ENCODE peak calls at places on chromosomes 13 and 19, in eight cellular contexts. One of them, this sample, is unnamed.
A peak's percentile ranks its signal among the peaks of the same experiment; 100 is the strongest.

GRCh38 chr13:34748078-34748477 is 194.0 kb upstream of the NBEA start:
- DNase-seq in C1 segment of cervical spinal cord: no peak
- DNase-seq in MV-4-11: no peak
- DNase-seq in mesendoderm: no peak
- DNase-seq in small intestine: peak; percentile 35
- DNase-seq in cardiac muscle cell: no peak
- DNase-seq in KG1: no peak
- DNase-seq in CD8-positive, alpha-beta memory T cell: no peak
- DNase-seq in this sample: no peak

GRCh38 chr19:11887247-11887617 is 350 bp upstream of the ZNF69 start:
- DNase-seq in CD8-positive, alpha-beta memory T cell: no peak
- DNase-seq in small intestine: no peak
- DNase-seq in MV-4-11: no peak
- DNase-seq in mesendoderm: peak; percentile 56
- DNase-seq in C1 segment of cervical spinal cord: no peak
- DNase-seq in cardiac muscle cell: no peak
- DNase-seq in KG1: no peak
- DNase-seq in this sample: no peak

GRCh38 chr13:36998624-36999041 is 507 bp downstream of the ALG5 start:
- DNase-seq in KG1: no peak
- DNase-seq in MV-4-11: no peak
- DNase-seq in C1 segment of cervical spinal cord: peak; percentile 44
- DNase-seq in mesendoderm: peak; percentile 33
- DNase-seq in small intestine: peak; percentile 7
- DNase-seq in cardiac muscle cell: peak; percentile 32
- DNase-seq in CD8-positive, alpha-beta memory T cell: no peak
- DNase-seq in this sample: no peak

GRCh38 chr19:12779162-12779993 is 4.0 kb upstream of the HOOK2 start:
- DNase-seq in KG1: no peak
- DNase-seq in C1 segment of cervical spinal cord: peak; percentile 18
- DNase-seq in small intestine: no peak
- DNase-seq in MV-4-11: peak; percentile 63
- DNase-seq in cardiac muscle cell: peak; percentile 58
- DNase-seq in CD8-positive, alpha-beta memory T cell: no peak
- DNase-seq in mesendoderm: peak; percentile 71
- DNase-seq in this sample: no peak

GRCh38 chr13:77036294-77036693 is 9.3 kb upstream of the FBXL3 start:
- DNase-seq in C1 segment of cervical spinal cord: no peak
- DNase-seq in mesendoderm: no peak
- DNase-seq in small intestine: no peak
- DNase-seq in cardiac muscle cell: no peak
- DNase-seq in MV-4-11: no peak
- DNase-seq in CD8-positive, alpha-beta memory T cell: no peak
- DNase-seq in KG1: no peak
- DNase-seq in this sample: no peak

GRCh38 chr13:101673360-101674105 is 221.1 kb downstream of the ITGBL1 start:
- DNase-seq in KG1: no peak
- DNase-seq in mesendoderm: no peak
- DNase-seq in CD8-positive, alpha-beta memory T cell: no peak
- DNase-seq in small intestine: no peak
- DNase-seq in C1 segment of cervical spinal cord: no peak
- DNase-seq in MV-4-11: peak; percentile 54
- DNase-seq in cardiac muscle cell: no peak
- DNase-seq in this sample: no peak

GRCh38 chr19:3420909-3421619 is 54.7 kb downstream of the NFIC start:
- DNase-seq in KG1: no peak
- DNase-seq in small intestine: no peak
- DNase-seq in CD8-positive, alpha-beta memory T cell: no peak
- DNase-seq in cardiac muscle cell: no peak
- DNase-seq in C1 segment of cervical spinal cord: no peak
- DNase-seq in mesendoderm: no peak
- DNase-seq in MV-4-11: no peak
- DNase-seq in this sample: no peak

GRCh38 chr13:100280681-100281080 is 191.8 kb downstream of the PCCA start:
- DNase-seq in MV-4-11: no peak
- DNase-seq in cardiac muscle cell: no peak
- DNase-seq in CD8-positive, alpha-beta memory T cell: no peak
- DNase-seq in mesendoderm: no peak
- DNase-seq in KG1: no peak
- DNase-seq in C1 segment of cervical spinal cord: no peak
- DNase-seq in small intestine: no peak
- DNase-seq in this sample: no peak

GRCh38 chr19:18204394-18205179 is 745 bp upstream of the RAB3A start:
- DNase-seq in mesendoderm: peak; percentile 82
- DNase-seq in C1 segment of cervical spinal cord: no peak
- DNase-seq in CD8-positive, alpha-beta memory T cell: no peak
- DNase-seq in small intestine: peak; percentile 45
- DNase-seq in KG1: no peak
- DNase-seq in MV-4-11: peak; percentile 83
- DNase-seq in cardiac muscle cell: peak; percentile 84
- DNase-seq in this sample: no peak

GRCh38 chr13:34011552-34012085 is 193.7 kb downstream of the RFC3 start:
- DNase-seq in KG1: no peak
- DNase-seq in small intestine: no peak
- DNase-seq in CD8-positive, alpha-beta memory T cell: no peak
- DNase-seq in cardiac muscle cell: peak; percentile 11
- DNase-seq in MV-4-11: no peak
- DNase-seq in C1 segment of cervical spinal cord: no peak
- DNase-seq in mesendoderm: no peak
- DNase-seq in this sample: no peak

GRCh38 chr13:30266751-30267150 is 40.6 kb downstream of the KATNAL1 start:
- DNase-seq in MV-4-11: no peak
- DNase-seq in mesendoderm: no peak
- DNase-seq in cardiac muscle cell: no peak
- DNase-seq in CD8-positive, alpha-beta memory T cell: no peak
- DNase-seq in KG1: no peak
- DNase-seq in C1 segment of cervical spinal cord: no peak
- DNase-seq in small intestine: no peak
- DNase-seq in this sample: no peak

GRCh38 chr13:89740994-89741678 is 1606.4 kb upstream of the MIR17HG start:
- DNase-seq in C1 segment of cervical spinal cord: no peak
- DNase-seq in KG1: no peak
- DNase-seq in mesendoderm: no peak
- DNase-seq in CD8-positive, alpha-beta memory T cell: no peak
- DNase-seq in MV-4-11: no peak
- DNase-seq in cardiac muscle cell: no peak
- DNase-seq in small intestine: no peak
- DNase-seq in this sample: no peak

GRCh38 chr13:30334663-30335386 is 27.5 kb upstream of the KATNAL1 start:
- DNase-seq in KG1: no peak
- DNase-seq in CD8-positive, alpha-beta memory T cell: peak; percentile 34
- DNase-seq in MV-4-11: peak; percentile 40
- DNase-seq in mesendoderm: peak; percentile 58
- DNase-seq in C1 segment of cervical spinal cord: no peak
- DNase-seq in small intestine: peak; percentile 52
- DNase-seq in cardiac muscle cell: peak; percentile 31
- DNase-seq in this sample: no peak

GRCh38 chr19:23516266-23516665 is 121.0 kb upstream of the ZNF91 start:
- DNase-seq in mesendoderm: no peak
- DNase-seq in C1 segment of cervical spinal cord: no peak
- DNase-seq in CD8-positive, alpha-beta memory T cell: no peak
- DNase-seq in cardiac muscle cell: no peak
- DNase-seq in small intestine: no peak
- DNase-seq in MV-4-11: no peak
- DNase-seq in KG1: no peak
- DNase-seq in this sample: no peak

GRCh38 chr19:55141696-55142095 is 7.3 kb downstream of the TNNT1 start:
- DNase-seq in MV-4-11: no peak
- DNase-seq in mesendoderm: no peak
- DNase-seq in KG1: no peak
- DNase-seq in cardiac muscle cell: no peak
- DNase-seq in small intestine: no peak
- DNase-seq in CD8-positive, alpha-beta memory T cell: no peak
- DNase-seq in C1 segment of cervical spinal cord: no peak
- DNase-seq in this sample: no peak

GRCh38 chr13:33678906-33679657 is 138.9 kb upstream of the RFC3 start:
- DNase-seq in C1 segment of cervical spinal cord: peak; percentile 9
- DNase-seq in KG1: no peak
- DNase-seq in cardiac muscle cell: no peak
- DNase-seq in MV-4-11: no peak
- DNase-seq in CD8-positive, alpha-beta memory T cell: no peak
- DNase-seq in small intestine: peak; percentile 94
- DNase-seq in mesendoderm: peak; percentile 77
- DNase-seq in this sample: peak; percentile 80

GRCh38 chr13:114110091-114110829 is 22.2 kb downstream of the RASA3 start:
- DNase-seq in cardiac muscle cell: no peak
- DNase-seq in MV-4-11: peak; percentile 93
- DNase-seq in C1 segment of cervical spinal cord: no peak
- DNase-seq in small intestine: no peak
- DNase-seq in mesendoderm: peak; percentile 77
- DNase-seq in KG1: peak; percentile 56
- DNase-seq in CD8-positive, alpha-beta memory T cell: peak; percentile 85
- DNase-seq in this sample: peak; percentile 76